ENCODE peak calls at places on chromosomes 2 and 18, in seven cellular contexts. J, S, P, L, O, I and K are unnamed samples.

GRCh38 chr2:61948661-61949457 is 43.4 kb downstream of the COMMD1 start:
- ATAC-seq in J (no peak), S (no peak), P (no peak), L (no peak), O (no peak), I (no peak), K (no peak)

GRCh38 chr18:45562567-45563479 is 52.5 kb upstream of the SLC14A2 start:
- ATAC-seq in J (peak; percentile 52), S (peak; percentile 14), P (no peak), L (peak; percentile 34), O (no peak), I (no peak), K (no peak)

GRCh38 chr2:63424329-63425078 is 163.8 kb downstream of the WDPCP start:
- ATAC-seq in J (peak; percentile 90), S (peak; percentile 54), P (peak; percentile 62), L (no peak), O (peak; percentile 83), I (peak; percentile 45), K (peak; percentile 45)

GRCh38 chr2:1492696-1493095 is 79.4 kb downstream of the TPO start:
- ATAC-seq in J (no peak), S (no peak), P (no peak), L (no peak), O (no peak), I (no peak), K (no peak)

GRCh38 chr18:72623444-72623843 is 79.3 kb upstream of the CBLN2 start:
- ATAC-seq in J (no peak), S (no peak), P (no peak), L (no peak), O (no peak), I (no peak), K (no peak)

GRCh38 chr2:183925281-183925680 is 673.0 kb upstream of the ZNF804A start:
- ATAC-seq in J (no peak), S (no peak), P (no peak), L (no peak), O (no peak), I (no peak), K (no peak)

GRCh38 chr2:96533292-96534073 is 3.1 kb upstream of the ARID5A start:
- ATAC-seq in J (no peak), S (no peak), P (no peak), L (peak; percentile 64), O (no peak), I (no peak), K (no peak)

GRCh38 chr2:23636412-23636811 is 251.4 kb downstream of the KLHL29 start:
- ATAC-seq in J (peak; percentile 95), S (peak; percentile 14), P (no peak), L (peak; percentile 23), O (no peak), I (no peak), K (peak; percentile 60)

GRCh38 chr2:237326250-237327171 is 87.5 kb downstream of the COL6A3 start:
- ATAC-seq in J (no peak), S (no peak), P (no peak), L (no peak), O (no peak), I (no peak), K (no peak)

GRCh38 chr2:18762667-18763066 is 173.3 kb upstream of the NT5C1B start:
- ATAC-seq in J (no peak), S (no peak), P (no peak), L (no peak), O (no peak), I (no peak), K (no peak)

GRCh38 chr18:57446322-57446721 is 11.1 kb downstream of the ONECUT2 start:
- ATAC-seq in J (peak; percentile 81), S (peak; percentile 57), P (no peak), L (no peak), O (no peak), I (peak; percentile 66), K (peak; percentile 48)

GRCh38 chr18:56083097-56083865 is 495.3 kb upstream of the TCF4 start:
- ATAC-seq in J (no peak), S (no peak), P (no peak), L (peak; percentile 52), O (no peak), I (no peak), K (no peak)

GRCh38 chr2:127676906-127677305 is 1.6 kb upstream of the LIMS2 start:
- ATAC-seq in J (no peak), S (no peak), P (no peak), L (no peak), O (no peak), I (no peak), K (no peak)

GRCh38 chr18:21112140-21112473 is 494 bp upstream of the ROCK1 start:
- ATAC-seq in J (peak; percentile 53), S (peak; percentile 53), P (no peak), L (no peak), O (no peak), I (peak; percentile 53), K (no peak)

GRCh38 chr2:241689306-241689705 is 2.7 kb upstream of the DTYMK start:
- ATAC-seq in J (no peak), S (no peak), P (no peak), L (no peak), O (no peak), I (no peak), K (no peak)

GRCh38 chr2:36858551-36859365 is 107.6 kb downstream of the STRN start:
- ATAC-seq in J (peak; percentile 96), S (peak; percentile 96), P (peak; percentile 70), L (no peak), O (peak; percentile 47), I (peak; percentile 95), K (no peak)

GRCh38 chr18:47323158-47323557 is 71.7 kb upstream of the SKOR2 start:
- ATAC-seq in J (no peak), S (no peak), P (no peak), L (no peak), O (peak; percentile 42), I (no peak), K (peak; percentile 64)

GRCh38 chr2:231300020-231300721 is 95.3 kb upstream of the B3GNT7 start:
- ATAC-seq in J (peak; percentile 39), S (peak; percentile 82), P (peak; percentile 77), L (no peak), O (no peak), I (peak; percentile 70), K (peak; percentile 59)

GRCh38 chr18:67510831-67511230 is 5.7 kb downstream of the DSEL start:
- ATAC-seq in J (no peak), S (no peak), P (no peak), L (no peak), O (no peak), I (no peak), K (no peak)

GRCh38 chr2:134142903-134143302 is 111.0 kb upstream of the MGAT5 start:
- ATAC-seq in J (no peak), S (no peak), P (no peak), L (no peak), O (no peak), I (no peak), K (no peak)

GRCh38 chr2:122018736-122019135 is 263.3 kb downstream of the TSN start:
- ATAC-seq in J (no peak), S (no peak), P (no peak), L (no peak), O (no peak), I (no peak), K (no peak)

GRCh38 chr2:197107291-197108269 is 181.1 kb upstream of the PGAP1 start:
- ATAC-seq in J (peak; percentile 73), S (peak; percentile 37), P (no peak), L (peak; percentile 82), O (no peak), I (no peak), K (no peak)

GRCh38 chr18:50518787-50519520 is 40.9 kb upstream of the MAPK4 start:
- ATAC-seq in J (no peak), S (no peak), P (no peak), L (no peak), O (no peak), I (no peak), K (no peak)

GRCh38 chr18:30992231-30992630 is 50.3 kb downstream of the DSC3 start:
- ATAC-seq in J (no peak), S (no peak), P (no peak), L (no peak), O (no peak), I (no peak), K (peak; percentile 45)

GRCh38 chr2:17672583-17673317 is 80.9 kb downstream of the SMC6 start:
- ATAC-seq in J (no peak), S (no peak), P (peak; percentile 71), L (no peak), O (peak; percentile 65), I (no peak), K (no peak)

GRCh38 chr2:33104052-33104623 is 157.4 kb downstream of the LTBP1 start:
- ATAC-seq in J (no peak), S (no peak), P (no peak), L (no peak), O (no peak), I (no peak), K (peak; percentile 68)

GRCh38 chr18:9081940-9082339 is 20.6 kb upstream of the NDUFV2 start:
- ATAC-seq in J (no peak), S (no peak), P (peak; percentile 43), L (no peak), O (peak; percentile 9), I (no peak), K (no peak)

GRCh38 chr18:41881285-41881684 is 73.7 kb upstream of the PIK3C3 start:
- ATAC-seq in J (no peak), S (no peak), P (no peak), L (no peak), O (no peak), I (no peak), K (no peak)

GRCh38 chr2:127358971-127359370 is 28.8 kb downstream of the MAP3K2 start:
- ATAC-seq in J (no peak), S (no peak), P (no peak), L (no peak), O (no peak), I (no peak), K (no peak)

GRCh38 chr2:95346236-95346737 is 49.1 kb downstream of the KCNIP3 start:
- ATAC-seq in J (peak; percentile 3), S (peak; percentile 84), P (peak; percentile 28), L (peak; percentile 79), O (peak; percentile 17), I (peak; percentile 86), K (peak; percentile 62)

GRCh38 chr2:29228947-29229346 is 113.7 kb downstream of the CLIP4 start:
- ATAC-seq in J (no peak), S (no peak), P (no peak), L (no peak), O (no peak), I (no peak), K (no peak)

GRCh38 chr2:144886847-144887246 is 366.9 kb upstream of the ZEB2 start:
- ATAC-seq in J (no peak), S (peak; percentile 38), P (no peak), L (no peak), O (no peak), I (no peak), K (no peak)

GRCh38 chr18:3499498-3499897 is 49.5 kb downstream of the TGIF1 start:
- ATAC-seq in J (peak; percentile 59), S (peak; percentile 31), P (no peak), L (no peak), O (peak; percentile 20), I (peak; percentile 44), K (no peak)

GRCh38 chr2:240999873-241000541 is 1.6 kb downstream of the SNED1 start:
- ATAC-seq in J (no peak), S (no peak), P (no peak), L (no peak), O (no peak), I (no peak), K (no peak)

GRCh38 chr18:21277578-21277977 is 35.5 kb downstream of the GREB1L start:
- ATAC-seq in J (no peak), S (no peak), P (no peak), L (peak; percentile 33), O (no peak), I (no peak), K (no peak)